ENCODE peak calls at places on chromosomes 2 and 18, in ten cellular contexts. F is fibroblast of lung, N is A549, T is body of pancreas, Q is OCI-LY7, U is cardiac muscle cell, W is foreskin fibroblast, S is MCF 10A, J is colonic mucosa, P is HepG2. V is an unnamed sample.

GRCh38 chr2:202026507-202026906 is 7.1 kb upstream of the FZD7 start:
- DNase-seq in Q (no peak), F (no peak), U (no peak), P (no peak), S (no peak), N (no peak), J (no peak), W (no peak), T (no peak), V (no peak)

GRCh38 chr2:205060269-205060668 is 515.0 kb downstream of the PARD3B start:
- DNase-seq in N (peak), F (peak), U (no peak), J (no peak), W (peak), Q (no peak), S (peak), P (no peak), T (no peak), V (no peak)

GRCh38 chr18:50973367-50974126 is 5.7 kb downstream of the ELAC1 start:
- DNase-seq in F (peak), S (peak), N (peak), J (no peak), U (no peak), W (peak), T (no peak), Q (no peak), P (peak), V (no peak)

GRCh38 chr2:173347305-173348168 is 7.1 kb upstream of the CDCA7 start:
- DNase-seq in U (no peak), W (no peak), F (no peak), S (no peak), P (peak), T (no peak), N (no peak), Q (no peak), J (no peak), V (no peak)

GRCh38 chr2:235515821-235516220 is 22.0 kb downstream of the AGAP1 start:
- DNase-seq in U (no peak), Q (no peak), N (no peak), W (no peak), S (no peak), F (no peak), J (no peak), T (no peak), P (no peak), V (no peak)

GRCh38 chr18:58202406-58202730 is 158.3 kb downstream of the NEDD4L start:
- DNase-seq in F (peak), U (no peak), J (peak), T (no peak), N (no peak), W (no peak), Q (no peak), P (no peak), S (peak), V (no peak)

GRCh38 chr2:66575625-66576371 is 140.9 kb downstream of the MEIS1 start:
- DNase-seq in T (peak), U (peak), P (no peak), Q (no peak), S (no peak), N (no peak), J (peak), F (peak), W (no peak), V (no peak)

GRCh38 chr18:25743661-25744151 is 346.7 kb downstream of the SS18 start:
- DNase-seq in J (no peak), W (no peak), S (no peak), U (peak), N (no peak), Q (no peak), F (no peak), P (no peak), T (no peak), V (no peak)

GRCh38 chr2:13193075-13193474 is 476.3 kb downstream of the TRIB2 start:
- DNase-seq in U (no peak), T (no peak), P (no peak), F (peak), W (no peak), N (peak), Q (peak), J (no peak), S (no peak), V (no peak)

GRCh38 chr2:149291881-149292280 is 38.5 kb upstream of the LYPD6 start:
- DNase-seq in U (no peak), P (no peak), Q (no peak), N (no peak), S (no peak), T (no peak), W (no peak), F (no peak), J (no peak), V (no peak)

GRCh38 chr2:69798909-69799526 is 30.4 kb upstream of the GMCL1 start:
- DNase-seq in J (no peak), P (no peak), Q (peak), W (no peak), N (no peak), F (peak), T (no peak), U (peak), S (no peak), V (no peak)

GRCh38 chr2:197075754-197076337 is 149.3 kb upstream of the PGAP1 start:
- DNase-seq in J (no peak), F (no peak), N (peak), Q (peak), U (no peak), T (no peak), W (no peak), S (peak), P (peak), V (no peak)

GRCh38 chr2:3728104-3729054 is 25.0 kb downstream of the DCDC2C start:
- DNase-seq in U (peak), W (peak), P (peak), Q (peak), J (no peak), T (no peak), N (peak), F (peak), S (peak), V (peak)

GRCh38 chr2:10331702-10332401 is 29.1 kb downstream of the HPCAL1 start:
- DNase-seq in U (no peak), W (no peak), N (no peak), J (no peak), S (no peak), T (no peak), Q (peak), F (no peak), P (no peak), V (peak)

GRCh38 chr2:17300141-17300540 is 218.1 kb downstream of the RAD51AP2 start:
- DNase-seq in Q (no peak), T (no peak), W (peak), N (peak), S (peak), U (no peak), F (peak), J (no peak), P (no peak), V (no peak)

GRCh38 chr18:74023220-74023619 is 124.4 kb downstream of the FBXO15 start:
- DNase-seq in F (no peak), U (no peak), N (no peak), P (no peak), Q (no peak), J (no peak), T (no peak), W (no peak), S (no peak), V (no peak)

GRCh38 chr18:35005963-35006577 is 35.1 kb upstream of the MAPRE2 start:
- DNase-seq in W (peak), U (peak), S (peak), T (no peak), P (peak), F (peak), Q (peak), N (peak), J (no peak), V (peak)

GRCh38 chr2:12162269-12163247 is 416.1 kb downstream of the LPIN1 start:
- DNase-seq in N (no peak), W (no peak), J (no peak), T (no peak), U (no peak), S (no peak), Q (no peak), F (no peak), P (no peak), V (no peak)

GRCh38 chr2:119711352-119711751 is 32.4 kb downstream of the TMEM177 start:
- DNase-seq in Q (no peak), N (no peak), F (no peak), S (no peak), U (no peak), P (no peak), T (no peak), J (no peak), W (no peak), V (no peak)

GRCh38 chr18:77102246-77103040 is 30.1 kb downstream of the MBP start:
- DNase-seq in F (peak), U (no peak), P (no peak), T (no peak), N (no peak), Q (peak), J (no peak), W (peak), S (peak), V (peak)

GRCh38 chr2:70049261-70049660 is 38.0 kb upstream of the PCBP1 start:
- DNase-seq in T (no peak), P (no peak), F (no peak), J (no peak), Q (no peak), S (no peak), U (no peak), N (no peak), W (no peak), V (no peak)

GRCh38 chr2:30422437-30422805 is 24.6 kb upstream of the LCLAT1 start:
- DNase-seq in U (no peak), W (peak), F (peak), Q (no peak), P (no peak), J (no peak), T (no peak), S (peak), N (peak), V (peak)

GRCh38 chr2:200797242-200797770 is 14.4 kb upstream of the BZW1 start:
- DNase-seq in S (peak), U (no peak), Q (no peak), W (no peak), J (no peak), P (peak), T (peak), F (no peak), N (no peak), V (no peak)

GRCh38 chr2:219309278-219309677 is at the start of gene PTPRN:
- DNase-seq in J (no peak), U (no peak), S (no peak), F (peak), Q (no peak), P (no peak), N (no peak), T (no peak), W (peak), V (no peak)

GRCh38 chr2:74554821-74555531 is 456 bp downstream of the DOK1 start:
- DNase-seq in P (no peak), J (peak), W (no peak), T (peak), S (no peak), Q (peak), N (no peak), F (peak), U (peak), V (peak)

GRCh38 chr2:210917465-210917864 is 361.1 kb downstream of the CPS1 start:
- DNase-seq in P (no peak), Q (no peak), W (no peak), F (no peak), T (no peak), U (no peak), N (no peak), J (no peak), S (no peak), V (no peak)
- TF ChIP-seq CTCF in P (no peak), Q (no peak), W (no peak), F (no peak), T (no peak), U (no peak), N (no peak), J (no peak), S (no peak), V (no peak)

GRCh38 chr2:37414470-37414949 is 70.1 kb downstream of the QPCT start:
- DNase-seq in J (no peak), W (peak), P (peak), Q (peak), S (peak), F (peak), U (peak), T (no peak), N (peak), V (peak)

GRCh38 chr2:37421686-37422085 is 77.3 kb downstream of the QPCT start:
- DNase-seq in T (no peak), S (no peak), Q (no peak), N (no peak), W (peak), J (no peak), P (no peak), U (no peak), F (peak), V (no peak)

GRCh38 chr2:37418956-37419355 is 74.5 kb downstream of the QPCT start:
- DNase-seq in F (no peak), U (no peak), W (no peak), N (no peak), P (no peak), J (no peak), Q (no peak), S (peak), T (no peak), V (no peak)

GRCh38 chr2:37415128-37415817 is 70.8 kb downstream of the QPCT start:
- DNase-seq in U (peak), W (peak), F (peak), Q (no peak), T (no peak), P (no peak), J (no peak), S (peak), N (peak), V (no peak)

DNA sequence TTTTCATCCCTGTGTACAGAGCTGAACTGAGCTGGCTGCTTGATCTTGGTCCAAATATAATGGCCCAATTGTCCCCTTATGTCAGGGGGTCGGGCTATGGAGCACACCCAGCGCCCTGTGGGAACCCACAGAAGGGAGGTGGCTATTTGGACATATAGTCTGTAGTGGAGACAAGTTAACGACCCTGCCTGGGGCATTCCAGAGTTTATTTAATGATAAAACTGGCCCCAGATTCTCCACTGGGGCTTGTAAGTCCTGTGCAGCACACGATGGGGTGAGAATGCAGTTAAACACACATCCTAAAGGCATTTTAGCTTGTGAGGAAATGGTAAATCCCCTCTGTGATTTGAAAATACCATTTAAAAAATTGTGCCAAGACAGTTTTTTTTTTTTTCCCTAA is 72.9 kb downstream of the QPCT start:
- DNase-seq in T (no peak), J (no peak), W (no peak), S (no peak), Q (no peak), P (no peak), F (peak), U (no peak), N (no peak), V (no peak)
- TF ChIP-seq CTCF in T (no peak), J (no peak), W (no peak), S (no peak), Q (no peak), P (no peak), F (no peak), U (no peak), N (no peak), V (no peak)

GRCh38 chr2:26025509-26025908 is 8.4 kb upstream of the RAB10 start:
- DNase-seq in W (no peak), U (no peak), P (no peak), F (no peak), Q (no peak), S (no peak), N (no peak), J (no peak), T (no peak), V (no peak)

GRCh38 chr2:26020214-26020613 is 13.7 kb upstream of the RAB10 start:
- DNase-seq in J (no peak), S (no peak), W (no peak), F (no peak), N (no peak), U (no peak), T (no peak), Q (no peak), P (no peak), V (no peak)

GRCh38 chr2:26024260-26024659 is 9.6 kb upstream of the RAB10 start:
- DNase-seq in T (no peak), F (no peak), U (no peak), Q (no peak), N (no peak), P (no peak), S (no peak), W (no peak), J (no peak), V (no peak)
- TF ChIP-seq CTCF in T (no peak), F (no peak), U (no peak), Q (no peak), N (no peak), P (no peak), S (no peak), W (no peak), J (no peak), V (no peak)

DNA sequence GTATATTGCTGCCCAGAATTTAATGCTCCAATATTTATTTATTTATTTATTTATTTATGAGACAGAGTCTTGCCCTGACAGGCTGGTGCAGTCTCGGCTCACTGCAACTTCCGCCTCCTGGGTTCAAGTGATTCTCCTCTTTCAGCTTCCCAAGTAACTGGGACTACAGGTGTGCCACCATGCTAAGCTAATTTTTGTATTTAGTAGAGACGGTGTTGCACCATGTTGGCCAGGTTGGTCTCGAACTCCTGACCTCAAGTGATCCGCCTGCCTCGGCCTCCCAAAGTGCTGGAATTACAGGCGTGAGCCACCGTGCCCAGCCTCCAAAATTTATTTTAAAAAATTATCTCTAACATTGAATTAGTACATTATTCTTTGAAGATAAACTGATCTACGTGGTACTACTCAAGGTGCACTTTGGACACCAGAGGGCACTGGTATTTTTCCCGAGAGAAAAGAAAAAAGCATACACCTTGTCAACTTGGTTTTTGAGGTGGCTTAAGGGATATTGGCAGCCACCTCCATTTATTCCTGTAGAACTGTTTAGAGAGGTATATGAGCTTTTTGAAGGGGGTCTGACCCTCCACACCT is 1.4 kb upstream of the IDH1 start:
- DNase-seq in J (no peak), W (no peak), T (no peak), U (peak), N (peak), Q (peak), S (peak), F (no peak), P (peak), V (no peak)
- TF ChIP-seq CTCF in J (no peak), W (peak), T (peak), U (peak), N (peak), Q (peak), S (peak), F (no peak), P (peak), V (peak)

DNA sequence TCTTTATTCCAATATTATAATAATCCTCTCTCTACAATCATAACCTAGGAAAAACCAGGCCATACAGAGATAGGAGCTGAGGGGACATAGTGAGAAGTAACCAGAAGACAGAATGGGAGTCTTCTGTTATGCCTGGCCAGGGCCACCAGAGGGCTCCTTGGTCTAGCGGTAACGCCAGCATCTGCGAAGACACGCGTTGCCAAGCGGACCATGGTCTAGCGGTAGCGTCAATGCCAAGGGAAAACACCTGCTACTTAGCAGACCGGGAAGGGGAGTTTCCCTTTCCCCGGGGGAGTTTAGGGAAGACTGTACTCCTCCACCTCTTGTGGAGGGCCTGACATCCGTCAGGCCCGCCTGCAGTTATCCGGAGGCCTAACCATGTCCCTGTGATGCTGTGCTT is 36.6 kb downstream of the ARL6IP6 start:
- DNase-seq in U (peak), J (no peak), W (no peak), F (no peak), N (peak), P (no peak), S (no peak), T (no peak), Q (no peak), V (no peak)
- TF ChIP-seq CTCF in U (peak), J (no peak), W (peak), F (peak), N (peak), P (peak), S (peak), T (no peak), Q (peak), V (no peak)

GRCh38 chr2:100042559-100042958 is 99.8 kb downstream of the AFF3 start:
- DNase-seq in P (no peak), T (no peak), N (no peak), S (no peak), U (no peak), W (no peak), Q (no peak), F (no peak), J (no peak), V (no peak)

GRCh38 chr2:100043891-100044255 is 98.5 kb downstream of the AFF3 start:
- DNase-seq in S (no peak), W (no peak), Q (no peak), U (no peak), N (no peak), F (no peak), J (no peak), P (no peak), T (no peak), V (no peak)

GRCh38 chr2:100041946-100042345 is 100.4 kb downstream of the AFF3 start:
- DNase-seq in F (no peak), J (no peak), Q (no peak), N (no peak), P (no peak), S (no peak), W (no peak), U (no peak), T (no peak), V (no peak)

GRCh38 chr2:100041385-100041784 is 101.0 kb downstream of the AFF3 start:
- DNase-seq in J (no peak), P (no peak), T (no peak), F (no peak), W (no peak), U (no peak), S (no peak), N (no peak), Q (no peak), V (no peak)

DNA sequence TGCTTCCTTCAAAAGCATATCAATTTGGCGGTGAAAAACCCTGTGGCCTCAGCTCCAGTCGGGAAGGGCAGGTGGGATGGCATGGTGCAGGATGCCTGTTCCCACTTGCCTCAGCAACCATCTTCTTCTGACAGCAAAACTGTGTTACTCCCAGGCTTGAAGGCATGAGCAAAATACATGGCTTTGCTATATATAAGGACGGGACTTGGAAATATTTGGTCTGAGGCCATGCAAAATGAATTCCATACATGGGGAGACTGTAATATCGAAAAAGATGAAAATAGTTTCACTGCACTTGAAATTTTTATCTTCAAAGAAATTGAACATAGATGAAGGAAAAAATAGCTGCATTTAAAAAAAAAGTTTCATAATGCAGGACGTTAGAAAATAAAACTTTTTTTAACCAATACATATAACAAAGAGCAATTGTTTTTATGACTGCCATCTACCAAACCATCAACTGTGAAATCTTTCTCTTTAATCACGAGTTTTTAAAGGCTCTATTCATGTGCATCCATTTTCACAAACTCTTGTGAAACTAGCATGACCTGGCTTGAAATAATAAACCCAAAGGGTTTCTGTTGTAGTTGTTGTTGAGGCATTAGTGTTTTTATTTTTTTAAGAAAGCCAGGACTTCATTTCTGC is 99.0 kb downstream of the AFF3 start:
- DNase-seq in N (no peak), W (no peak), P (no peak), U (no peak), T (no peak), J (no peak), F (no peak), Q (no peak), S (no peak), V (no peak)
- TF ChIP-seq CTCF in N (no peak), W (no peak), P (no peak), U (no peak), T (no peak), J (no peak), F (no peak), Q (no peak), S (no peak), V (no peak)

GRCh38 chr2:160429248-160430000 is 64.2 kb downstream of the RBMS1 start:
- DNase-seq in P (peak), N (peak), S (peak), Q (peak), T (no peak), W (no peak), U (peak), J (no peak), F (peak), V (peak)
- TF ChIP-seq CTCF in P (peak), N (peak), S (peak), Q (peak), T (peak), W (peak), U (peak), J (peak), F (no peak), V (peak)

GRCh38 chr2:60818272-60818671 is 62.2 kb downstream of the PAPOLG start:
- DNase-seq in T (no peak), J (no peak), U (no peak), P (peak), F (no peak), N (peak), W (no peak), Q (peak), S (peak), V (no peak)
- TF ChIP-seq CTCF in T (no peak), J (no peak), U (peak), P (peak), F (no peak), N (peak), W (no peak), Q (peak), S (no peak), V (peak)